ENCODE peak calls at places on chromosomes 12 and 14, in six cellular contexts. H is GM19239; Z is stimulated activated effector memory CD8-positive, alpha-beta T cell treated with anti-CD3 and anti-CD28 coated beads, Interleukin-12 subunit alpha, Interleukin-12 subunit beta, amount 100 ng/mL, for 72 hours; L is endothelial cell of umbilical vein; S is PC-3; R is T-helper 22 cell. X is an unnamed sample.

GRCh38 chr12:97167598-97167997 is 260.5 kb downstream of the NEDD1 start:
- DNase-seq in H (no peak), Z (no peak), L (no peak), S (no peak), R (no peak), X (no peak)

GRCh38 chr12:1103632-1104031 is 112.6 kb downstream of the ERC1 start:
- DNase-seq in H (no peak), Z (no peak), L (no peak), S (no peak), R (no peak), X (no peak)

GRCh38 chr14:72810201-72810600 is 83.7 kb downstream of the DPF3 start:
- DNase-seq in H (no peak), Z (peak; percentile 46), L (no peak), S (no peak), R (peak; percentile 42), X (peak; percentile 54)

GRCh38 chr14:36773136-36773540 is 111.5 kb downstream of the PAX9 start:
- DNase-seq in H (no peak), Z (no peak), L (no peak), S (peak; percentile 76), R (no peak), X (no peak)

GRCh38 chr14:76698191-76698590 is 63.1 kb upstream of the VASH1 start:
- DNase-seq in H (no peak), Z (no peak), L (no peak), S (no peak), R (no peak), X (no peak)

GRCh38 chr12:51392556-51393237 is 1.5 kb upstream of the GALNT6 start:
- DNase-seq in H (peak; percentile 46), Z (no peak), L (peak; percentile 45), S (no peak), R (no peak), X (peak; percentile 83)

GRCh38 chr12:94062796-94063635 is 85.4 kb upstream of the PLXNC1 start:
- DNase-seq in H (no peak), Z (no peak), L (no peak), S (no peak), R (no peak), X (no peak)

GRCh38 chr12:26319511-26319910 is 124.1 kb downstream of the SSPN start:
- DNase-seq in H (no peak), Z (no peak), L (no peak), S (peak; percentile 77), R (no peak), X (no peak)

GRCh38 chr12:95605875-95606274 is 54.6 kb upstream of the USP44 start:
- DNase-seq in H (no peak), Z (no peak), L (peak; percentile 97), S (peak; percentile 77), R (no peak), X (peak; percentile 96)

GRCh38 chr12:79187032-79187431 is 322.5 kb downstream of the SYT1 start:
- DNase-seq in H (no peak), Z (no peak), L (no peak), S (no peak), R (no peak), X (no peak)

GRCh38 chr14:91244501-91244901 is at the start of gene GPR68:
- DNase-seq in H (no peak), Z (no peak), L (no peak), S (no peak), R (no peak), X (peak; percentile 57)

GRCh38 chr12:9669534-9669933 is at the start of gene CLEC2D:
- DNase-seq in H (no peak), Z (peak; percentile 36), L (no peak), S (no peak), R (no peak), X (no peak)